ENCODE peak calls at places on chromosomes 1 and 21, in four cellular contexts. X is A549, P is cardiac fibroblast, R is Calu3. M is an unnamed sample.

GRCh38 chr1:116365857-116366256 is 7.2 kb upstream of the ATP1A1 start:
- DNase-seq in R (no peak), X (no peak), P (no peak), M (no peak)

GRCh38 chr1:91555821-91556531 is 55.3 kb downstream of the CDC7 start:
- DNase-seq in X (peak; percentile 32), P (peak; percentile 91), R (no peak), M (no peak)

GRCh38 chr1:192950926-192951325 is 108.2 kb downstream of the UCHL5 start:
- DNase-seq in P (no peak), R (no peak), X (no peak), M (no peak)

GRCh38 chr1:41282679-41283317 is 40.7 kb upstream of the SCMH1 start:
- DNase-seq in R (peak; percentile 65), P (peak; percentile 22), X (peak; percentile 20), M (no peak)

GRCh38 chr1:166947398-166948043 is 27.8 kb downstream of the ILDR2 start:
- DNase-seq in R (peak; percentile 16), P (peak; percentile 45), X (no peak), M (no peak)

GRCh38 chr1:3065396-3065795 is 3.6 kb upstream of the PRDM16 start:
- DNase-seq in P (no peak), X (no peak), R (no peak), M (peak; percentile 27)

GRCh38 chr1:30451532-30452125 is 271.8 kb downstream of the MATN1 start:
- DNase-seq in P (no peak), R (no peak), X (no peak), M (no peak)

GRCh38 chr1:162861101-162861500 is at the start of gene CCDC190:
- DNase-seq in R (no peak), P (no peak), X (no peak), M (no peak)

GRCh38 chr1:54375331-54376084 is 30.7 kb downstream of the SSBP3 start:
- DNase-seq in P (no peak), X (no peak), R (no peak), M (no peak)

GRCh38 chr1:54934869-54935268 is 45.6 kb upstream of the TMEM61 start:
- DNase-seq in R (no peak), X (peak; percentile 46), P (peak; percentile 95), M (no peak)

GRCh38 chr1:147815503-147815902 is 55.1 kb upstream of the GJA5 start:
- DNase-seq in P (no peak), R (no peak), X (peak; percentile 15), M (no peak)

GRCh38 chr1:246425895-246426294 is 81.2 kb downstream of the SMYD3 start:
- DNase-seq in X (no peak), P (no peak), R (no peak), M (no peak)

GRCh38 chr1:34028381-34029055 is 136.5 kb downstream of the CSMD2 start:
- DNase-seq in P (no peak), R (no peak), X (no peak), M (no peak)

GRCh38 chr1:2962946-2963345 is 58.3 kb upstream of the ACTRT2 start:
- DNase-seq in P (no peak), X (no peak), R (no peak), M (peak; percentile 12)

GRCh38 chr1:230086152-230086551 is 19.1 kb downstream of the GALNT2 start:
- DNase-seq in R (no peak), P (no peak), X (no peak), M (no peak)

GRCh38 chr21:41664881-41665765 is 101.7 kb downstream of the RIPK4 start:
- DNase-seq in R (no peak), X (no peak), P (peak; percentile 90), M (no peak)

GRCh38 chr1:182841368-182841988 is 2.3 kb downstream of the DHX9 start:
- DNase-seq in X (peak; percentile 33), P (peak; percentile 44), R (peak; percentile 21), M (no peak)

GRCh38 chr1:26391450-26391849 is 18.9 kb upstream of the ZNF683 start:
- DNase-seq in R (peak; percentile 39), P (peak; percentile 68), X (peak; percentile 69), M (no peak)

GRCh38 chr1:41895552-41895951 is 23.2 kb downstream of the HIVEP3 start:
- DNase-seq in X (peak; percentile 67), R (no peak), P (peak; percentile 56), M (no peak)

GRCh38 chr21:26148834-26149354 is 21.7 kb downstream of the APP start:
- DNase-seq in X (no peak), R (no peak), P (peak; percentile 73), M (no peak)

GRCh38 chr1:186819140-186819539 is 9.6 kb upstream of the PLA2G4A start:
- DNase-seq in R (no peak), X (no peak), P (peak; percentile 88), M (no peak)

GRCh38 chr1:154328318-154329151 is 3.2 kb downstream of the ATP8B2 start:
- DNase-seq in R (peak; percentile 77), X (no peak), P (peak; percentile 53), M (no peak)

GRCh38 chr1:200634449-200635122 is 14.0 kb upstream of the KIF14 start:
- DNase-seq in P (no peak), R (no peak), X (peak; percentile 21), M (no peak)
- TF ChIP-seq CTCF in P (no peak), R (no peak), X (peak; percentile 38), M (no peak)

DNA sequence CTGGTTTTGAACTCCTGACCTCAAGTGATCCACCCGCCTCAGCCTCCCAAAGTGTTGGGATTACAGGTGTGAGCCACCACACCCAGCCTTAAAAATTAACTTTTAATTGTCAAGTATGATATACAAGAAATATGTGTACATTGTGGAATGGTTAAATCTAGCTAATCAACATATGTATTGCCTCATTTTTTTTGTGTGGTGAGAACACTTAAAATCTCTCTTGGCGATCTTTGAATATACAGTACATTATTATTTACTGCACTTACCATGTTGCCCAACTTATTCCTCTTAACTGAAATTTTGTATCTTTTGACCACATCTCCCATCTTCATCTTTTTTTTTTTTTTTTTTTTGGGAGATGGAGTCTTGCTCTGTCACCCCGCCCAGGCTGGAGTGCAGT is 23.3 kb downstream of the THRAP3 start:
- DNase-seq in R (no peak), X (no peak), P (no peak), M (no peak)
- TF ChIP-seq CTCF in R (no peak), X (no peak), P (no peak), M (no peak)

GRCh38 chr1:243713470-243714186 is 136.4 kb downstream of the AKT3 start:
- DNase-seq in X (no peak), R (no peak), P (peak; percentile 39), M (no peak)

GRCh38 chr1:243712890-243713425 is 137.1 kb downstream of the AKT3 start:
- DNase-seq in P (peak; percentile 37), X (peak; percentile 24), R (no peak), M (no peak)

GRCh38 chr1:243710467-243710866 is 139.6 kb downstream of the AKT3 start:
- DNase-seq in X (no peak), R (no peak), P (no peak), M (no peak)

GRCh38 chr1:243715285-243715684 is 134.8 kb downstream of the AKT3 start:
- DNase-seq in X (no peak), P (peak; percentile 61), R (no peak), M (no peak)

DNA sequence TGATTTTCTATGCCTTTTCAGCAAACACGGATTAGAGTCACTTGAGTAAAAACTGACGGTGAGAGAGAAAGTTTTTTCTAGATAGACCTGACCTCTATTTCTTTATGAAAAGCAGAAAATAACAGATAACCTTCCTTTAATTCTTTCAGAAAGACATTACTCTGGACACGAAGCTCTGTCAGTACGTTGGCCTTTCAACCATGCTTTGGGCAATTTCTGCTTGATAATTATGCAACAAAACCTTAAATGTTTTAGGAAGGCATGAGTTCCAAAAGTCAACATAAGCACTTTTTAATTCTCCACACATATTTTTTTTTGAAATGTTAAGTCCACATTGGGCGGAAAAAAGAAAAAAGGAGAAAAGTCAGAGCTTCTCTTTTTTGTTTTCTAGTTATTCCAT is 137.8 kb downstream of the AKT3 start:
- DNase-seq in R (no peak), P (no peak), X (no peak), M (no peak)
- TF ChIP-seq CTCF in R (no peak), P (no peak), X (no peak), M (no peak)

DNA sequence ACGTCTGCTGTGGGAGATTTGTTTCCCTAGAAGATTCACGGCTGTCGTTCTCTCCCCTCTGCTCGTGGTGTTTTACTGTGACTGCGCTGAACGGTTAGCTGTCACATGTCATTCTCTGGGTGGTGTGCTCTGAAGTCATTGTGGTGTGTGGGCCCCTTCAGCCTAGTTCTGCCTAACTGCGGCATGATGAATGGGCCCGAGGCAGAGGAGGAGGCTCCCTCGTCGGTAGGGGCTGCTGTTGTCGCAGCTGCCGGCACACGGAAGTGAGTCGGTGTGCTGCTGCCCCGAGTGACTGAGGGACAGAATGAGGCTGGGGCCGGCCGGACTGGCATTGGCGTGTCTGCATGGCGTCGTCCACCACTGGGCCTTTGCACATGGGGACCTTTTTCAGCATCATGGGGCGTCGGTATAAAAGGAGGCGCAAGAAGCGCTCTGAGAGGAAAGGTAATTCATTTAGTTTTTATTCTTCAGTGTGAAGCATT is 77.9 kb downstream of the ADARB1 start:
- DNase-seq in P (no peak), R (no peak), X (no peak), M (peak; percentile 79)
- TF ChIP-seq CTCF in P (no peak), R (no peak), X (no peak), M (peak; percentile 60)

GRCh38 chr1:72557446-72558049 is 275.2 kb upstream of the NEGR1 start:
- DNase-seq in P (peak; percentile 59), X (no peak), R (peak; percentile 36), M (no peak)
- TF ChIP-seq CTCF in P (peak; percentile 64), X (no peak), R (peak; percentile 21), M (no peak)

DNA sequence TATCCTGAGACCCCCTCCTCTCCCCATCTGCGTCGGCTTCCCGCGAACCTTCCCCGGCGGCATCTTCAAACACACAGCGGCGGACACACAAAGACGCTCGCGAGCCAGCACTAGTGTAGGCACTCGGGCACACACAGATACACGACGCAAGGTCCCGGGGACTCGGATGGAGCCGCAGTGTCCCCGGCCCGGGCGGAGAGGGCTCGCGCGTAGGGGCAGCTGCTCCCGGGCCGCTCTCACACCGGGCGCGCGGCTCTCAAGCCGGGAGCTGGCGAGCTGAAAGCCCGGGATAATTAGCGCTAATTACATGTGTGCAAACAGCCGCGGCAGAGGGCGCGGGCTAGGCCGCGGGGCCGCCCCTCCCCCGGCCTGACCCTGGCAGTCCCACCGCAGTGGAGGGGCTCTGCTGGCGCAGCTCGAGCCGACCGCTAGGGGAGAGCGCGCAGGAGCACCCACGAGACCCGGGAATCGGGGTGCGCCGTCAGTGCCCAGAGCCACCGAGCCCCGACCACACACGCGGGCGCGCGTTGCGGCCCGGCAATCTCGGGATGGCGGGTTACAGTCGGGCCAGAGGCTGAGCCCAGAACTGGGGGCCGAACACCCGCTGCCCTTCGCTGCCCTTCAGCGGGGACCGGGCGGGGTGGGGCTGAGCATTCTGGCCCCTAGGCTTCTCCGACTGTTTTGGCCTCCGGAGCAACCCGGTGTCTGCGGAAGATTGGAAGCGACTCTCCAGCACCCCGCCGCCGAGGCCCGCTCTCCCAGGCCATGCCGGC is 271.6 kb downstream of the FOXD2 start:
- DNase-seq in P (no peak), X (peak; percentile 44), R (peak; percentile 44), M (no peak)
- TF ChIP-seq CTCF in P (peak; percentile 27), X (peak; percentile 18), R (peak; percentile 66), M (no peak)

M was measured in CD14-positive monocyte.